ENCODE peak calls at places on chromosomes 3 and 15, in six cellular contexts. O is AG10803, S is kidney epithelial cell, E is GM06990, Z is GM20000, Y is RWPE1. M is an unnamed sample.
A peak's percentile ranks its signal among the peaks of the same experiment; 100 is the strongest.

GRCh38 chr3:141795719-141796435 is 32.7 kb downstream of the GRK7 start:
- DNase-seq in Z (no peak), O (peak; percentile 91), E (no peak), S (no peak), Y (no peak), M (peak; percentile 68)

GRCh38 chr15:83837946-83838571 is 184.1 kb downstream of the ADAMTSL3 start:
- DNase-seq in Z (peak; percentile 28), E (peak; percentile 5), O (no peak), Y (peak; percentile 26), S (no peak), M (peak; percentile 20)

GRCh38 chr3:141410408-141410807 is 42.1 kb downstream of the ZBTB38 start:
- DNase-seq in E (no peak), Z (no peak), Y (no peak), S (no peak), O (peak; percentile 79), M (no peak)

GRCh38 chr3:138833908-138834358 is 795 bp downstream of the PIK3CB start:
- DNase-seq in Z (peak; percentile 21), E (no peak), S (no peak), Y (peak; percentile 16), O (peak; percentile 44), M (peak; percentile 38)

GRCh38 chr3:116474356-116475200 is 29.3 kb upstream of the LSAMP start:
- DNase-seq in O (no peak), S (no peak), Z (no peak), E (no peak), Y (no peak), M (no peak)

GRCh38 chr3:138023754-138024153 is 13.8 kb downstream of the CLDN18 start:
- DNase-seq in S (no peak), O (no peak), Z (no peak), E (no peak), Y (no peak), M (no peak)

GRCh38 chr15:34133511-34133910 is 31.6 kb downstream of the PGBD4 start:
- DNase-seq in S (no peak), Y (no peak), O (no peak), E (no peak), Z (no peak), M (no peak)

GRCh38 chr3:121295966-121296365 is 249.8 kb downstream of the POLQ start:
- DNase-seq in E (no peak), Y (peak; percentile 23), S (no peak), O (no peak), Z (no peak), M (no peak)

GRCh38 chr3:117927831-117928230 is 1106.8 kb downstream of the IGSF11 start:
- DNase-seq in O (no peak), Y (no peak), E (no peak), S (peak; percentile 12), Z (no peak), M (no peak)

GRCh38 chr3:56799251-56799882 is 2.4 kb downstream of the ARHGEF3 start:
- DNase-seq in S (no peak), O (peak; percentile 62), E (peak; percentile 42), Y (peak; percentile 30), Z (peak; percentile 64), M (peak; percentile 40)

GRCh38 chr3:83946045-83946444 is 1012.7 kb upstream of the CADM2 start:
- DNase-seq in Y (no peak), S (no peak), Z (no peak), E (no peak), O (no peak), M (no peak)

GRCh38 chr3:53842436-53843194 is 3.6 kb downstream of the CHDH start:
- DNase-seq in E (peak; percentile 26), Z (no peak), Y (no peak), S (peak; percentile 34), O (peak; percentile 5), M (no peak)

GRCh38 chr3:49260711-49261357 is 16.2 kb downstream of the C3orf62 start:
- DNase-seq in E (no peak), O (no peak), Z (no peak), S (no peak), Y (no peak), M (no peak)

GRCh38 chr3:13574798-13575451 is 26.0 kb downstream of the FBLN2 start:
- DNase-seq in E (no peak), Z (no peak), O (peak; percentile 48), Y (no peak), S (no peak), M (peak; percentile 75)

GRCh38 chr3:32245200-32245599 is 6.7 kb downstream of the CMTM8 start:
- DNase-seq in O (no peak), S (no peak), Z (no peak), Y (no peak), E (no peak), M (no peak)

GRCh38 chr3:135229018-135229495 is 434.0 kb downstream of the EPHB1 start:
- DNase-seq in E (no peak), S (no peak), Y (no peak), Z (no peak), O (no peak), M (no peak)

GRCh38 chr3:133463441-133463860 is 63.6 kb downstream of the BFSP2 start:
- DNase-seq in Z (no peak), E (no peak), O (no peak), S (no peak), Y (no peak), M (no peak)

DNA sequence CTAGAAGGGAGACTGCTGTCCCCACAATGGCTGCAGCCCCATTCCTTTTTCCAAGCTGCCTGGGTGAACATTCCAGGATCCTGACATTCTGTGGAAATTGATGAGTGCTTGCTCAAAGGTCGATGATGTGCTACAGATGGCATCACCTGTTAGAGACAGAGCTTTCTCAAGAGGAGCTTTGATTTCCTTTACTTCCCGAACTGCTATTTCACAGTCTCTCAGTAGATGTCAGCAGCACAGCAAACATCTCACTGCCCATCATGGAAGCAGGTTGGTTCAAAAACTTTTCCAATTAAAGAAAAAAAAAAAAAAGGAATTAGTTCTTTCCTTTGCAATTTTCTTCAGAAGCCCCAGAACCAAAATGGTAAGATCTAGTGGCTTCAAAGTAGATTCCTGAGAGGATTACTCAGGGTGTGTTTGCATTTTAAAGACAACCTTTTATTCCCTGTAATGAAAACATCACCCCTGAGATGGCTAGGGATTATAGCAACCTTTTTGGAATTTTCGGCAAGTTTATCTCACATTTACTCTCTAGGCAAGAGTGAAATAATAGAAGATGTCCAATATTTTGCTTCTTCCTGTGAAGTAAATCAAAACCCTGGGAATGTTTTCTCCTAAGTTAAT is 44.8 kb downstream of the POLR2M start:
- DNase-seq in Z (peak; percentile 16), S (no peak), O (peak; percentile 58), E (no peak), Y (peak; percentile 47), M (no peak)
- TF ChIP-seq CTCF in Z (no peak), S (peak; percentile 65), O (peak; percentile 81), E (peak; percentile 60), Y (peak; percentile 65), M (peak; percentile 17)

GRCh38 chr3:131899021-131899420 is 135.8 kb downstream of the CPNE4 start:
- DNase-seq in Y (no peak), O (no peak), S (no peak), Z (no peak), E (no peak), M (no peak)
- TF ChIP-seq CTCF in Y (no peak), O (no peak), S (no peak), Z (no peak), E (no peak), M (no peak)

GRCh38 chr15:47551079-47551478 is 166.2 kb upstream of the SEMA6D start:
- DNase-seq in E (no peak), O (no peak), Y (no peak), S (no peak), Z (no peak), M (no peak)
- TF ChIP-seq CTCF in E (no peak), O (peak; percentile 6), Y (no peak), S (no peak), Z (no peak), M (no peak)

GRCh38 chr3:187504435-187504834 is 136.2 kb downstream of the RTP4 start:
- DNase-seq in O (no peak), Z (no peak), Y (no peak), S (no peak), E (no peak), M (no peak)

GRCh38 chr3:187507266-187507665 is 139.1 kb downstream of the RTP4 start:
- DNase-seq in E (no peak), O (no peak), S (no peak), Y (no peak), Z (no peak), M (no peak)

GRCh38 chr3:187507905-187508304 is 139.7 kb downstream of the RTP4 start:
- DNase-seq in O (no peak), Z (no peak), Y (no peak), E (no peak), S (peak; percentile 72), M (no peak)
- TF ChIP-seq CTCF in O (no peak), Z (no peak), Y (no peak), E (no peak), S (no peak), M (no peak)

GRCh38 chr15:64895285-64896065 is 16.2 kb upstream of the ANKDD1A start:
- DNase-seq in E (peak; percentile 71), O (peak; percentile 51), S (no peak), Y (no peak), Z (peak; percentile 56), M (peak; percentile 45)
- TF ChIP-seq CTCF in E (peak; percentile 31), O (no peak), S (no peak), Y (no peak), Z (peak; percentile 8), M (no peak)